ENCODE peak calls at places on chromosome 10, in five cellular contexts. One of them, this sample, is unnamed.

GRCh38 chr10:75220258-75220657 is 9.7 kb downstream of the VDAC2 start:
- DNase-seq in naive thymus-derived CD4-positive, alpha-beta T cell: no peak
- DNase-seq in CD4-positive, CD25-positive, alpha-beta regulatory T cell: no peak
- DNase-seq in CD8-positive, alpha-beta memory T cell: no peak
- DNase-seq in fibroblast of lung: no peak
- DNase-seq in this sample: no peak

GRCh38 chr10:131972474-131973071 is 9.2 kb downstream of the BNIP3 start:
- DNase-seq in fibroblast of lung: peak; percentile 30
- DNase-seq in naive thymus-derived CD4-positive, alpha-beta T cell: no peak
- DNase-seq in CD8-positive, alpha-beta memory T cell: peak; percentile 53
- DNase-seq in CD4-positive, CD25-positive, alpha-beta regulatory T cell: peak; percentile 11
- DNase-seq in this sample: peak; percentile 92

GRCh38 chr10:120423350-120424197 is 33.5 kb upstream of the PLPP4 start:
- DNase-seq in fibroblast of lung: peak; percentile 98
- DNase-seq in CD8-positive, alpha-beta memory T cell: no peak
- DNase-seq in naive thymus-derived CD4-positive, alpha-beta T cell: no peak
- DNase-seq in CD4-positive, CD25-positive, alpha-beta regulatory T cell: no peak
- DNase-seq in this sample: peak; percentile 72

GRCh38 chr10:30188567-30189253 is 129.3 kb upstream of the JCAD start:
- DNase-seq in naive thymus-derived CD4-positive, alpha-beta T cell: no peak
- DNase-seq in fibroblast of lung: no peak
- DNase-seq in CD8-positive, alpha-beta memory T cell: no peak
- DNase-seq in CD4-positive, CD25-positive, alpha-beta regulatory T cell: no peak
- DNase-seq in this sample: no peak

GRCh38 chr10:73601486-73601921 is 10.4 kb upstream of the USP54 start:
- DNase-seq in fibroblast of lung: peak; percentile 72
- DNase-seq in CD8-positive, alpha-beta memory T cell: no peak
- DNase-seq in naive thymus-derived CD4-positive, alpha-beta T cell: no peak
- DNase-seq in CD4-positive, CD25-positive, alpha-beta regulatory T cell: no peak
- DNase-seq in this sample: no peak

GRCh38 chr10:33381897-33382578 is 47.6 kb upstream of the NRP1 start:
- DNase-seq in fibroblast of lung: peak; percentile 73
- DNase-seq in CD8-positive, alpha-beta memory T cell: no peak
- DNase-seq in naive thymus-derived CD4-positive, alpha-beta T cell: no peak
- DNase-seq in CD4-positive, CD25-positive, alpha-beta regulatory T cell: no peak
- DNase-seq in this sample: peak; percentile 18

GRCh38 chr10:60480865-60481563 is 91.3 kb upstream of the ANK3 start:
- DNase-seq in fibroblast of lung: peak; percentile 91
- DNase-seq in CD8-positive, alpha-beta memory T cell: no peak
- DNase-seq in CD4-positive, CD25-positive, alpha-beta regulatory T cell: no peak
- DNase-seq in naive thymus-derived CD4-positive, alpha-beta T cell: no peak
- DNase-seq in this sample: peak; percentile 82

GRCh38 chr10:63798599-63799498 is 277.6 kb downstream of the REEP3 start:
- DNase-seq in fibroblast of lung: peak; percentile 98
- DNase-seq in naive thymus-derived CD4-positive, alpha-beta T cell: no peak
- DNase-seq in CD8-positive, alpha-beta memory T cell: no peak
- DNase-seq in CD4-positive, CD25-positive, alpha-beta regulatory T cell: no peak
- DNase-seq in this sample: peak; percentile 94

GRCh38 chr10:74223755-74224530 is 72.9 kb downstream of the ADK start:
- DNase-seq in fibroblast of lung: peak; percentile 84
- DNase-seq in CD4-positive, CD25-positive, alpha-beta regulatory T cell: no peak
- DNase-seq in CD8-positive, alpha-beta memory T cell: no peak
- DNase-seq in naive thymus-derived CD4-positive, alpha-beta T cell: no peak
- DNase-seq in this sample: peak; percentile 39

GRCh38 chr10:79049931-79050895 is 18.6 kb upstream of the ZMIZ1 start:
- DNase-seq in CD8-positive, alpha-beta memory T cell: no peak
- DNase-seq in fibroblast of lung: peak; percentile 38
- DNase-seq in CD4-positive, CD25-positive, alpha-beta regulatory T cell: no peak
- DNase-seq in naive thymus-derived CD4-positive, alpha-beta T cell: no peak
- DNase-seq in this sample: peak; percentile 80

GRCh38 chr10:43259248-43259980 is 7.5 kb downstream of the RASGEF1A start:
- DNase-seq in naive thymus-derived CD4-positive, alpha-beta T cell: no peak
- DNase-seq in CD4-positive, CD25-positive, alpha-beta regulatory T cell: no peak
- DNase-seq in CD8-positive, alpha-beta memory T cell: no peak
- DNase-seq in fibroblast of lung: no peak
- DNase-seq in this sample: peak; percentile 85

GRCh38 chr10:8331896-8332729 is 277.6 kb downstream of the GATA3 start:
- DNase-seq in CD4-positive, CD25-positive, alpha-beta regulatory T cell: peak; percentile 79
- DNase-seq in fibroblast of lung: peak; percentile 80
- DNase-seq in CD8-positive, alpha-beta memory T cell: peak; percentile 96
- DNase-seq in naive thymus-derived CD4-positive, alpha-beta T cell: peak; percentile 78
- DNase-seq in this sample: peak; percentile 47

GRCh38 chr10:34333513-34333912 is 481.6 kb downstream of the PARD3 start:
- DNase-seq in naive thymus-derived CD4-positive, alpha-beta T cell: no peak
- DNase-seq in fibroblast of lung: peak; percentile 43
- DNase-seq in CD8-positive, alpha-beta memory T cell: no peak
- DNase-seq in CD4-positive, CD25-positive, alpha-beta regulatory T cell: no peak
- DNase-seq in this sample: no peak

GRCh38 chr10:27723436-27723835 is 22.2 kb downstream of the MKX start:
- DNase-seq in naive thymus-derived CD4-positive, alpha-beta T cell: no peak
- DNase-seq in fibroblast of lung: peak; percentile 75
- DNase-seq in CD4-positive, CD25-positive, alpha-beta regulatory T cell: no peak
- DNase-seq in CD8-positive, alpha-beta memory T cell: no peak
- DNase-seq in this sample: peak; percentile 69

GRCh38 chr10:44352316-44353127 is 32.4 kb downstream of the CXCL12 start:
- DNase-seq in CD8-positive, alpha-beta memory T cell: no peak
- DNase-seq in naive thymus-derived CD4-positive, alpha-beta T cell: no peak
- DNase-seq in fibroblast of lung: peak; percentile 66
- DNase-seq in CD4-positive, CD25-positive, alpha-beta regulatory T cell: no peak
- DNase-seq in this sample: peak; percentile 91

GRCh38 chr10:120735773-120736371 is 115.3 kb upstream of the WDR11 start:
- DNase-seq in CD4-positive, CD25-positive, alpha-beta regulatory T cell: no peak
- DNase-seq in naive thymus-derived CD4-positive, alpha-beta T cell: no peak
- DNase-seq in fibroblast of lung: peak; percentile 21
- DNase-seq in CD8-positive, alpha-beta memory T cell: no peak
- DNase-seq in this sample: no peak

GRCh38 chr10:82628373-82628772 is 753.4 kb downstream of the NRG3 start:
- DNase-seq in CD8-positive, alpha-beta memory T cell: no peak
- DNase-seq in fibroblast of lung: no peak
- DNase-seq in naive thymus-derived CD4-positive, alpha-beta T cell: no peak
- DNase-seq in CD4-positive, CD25-positive, alpha-beta regulatory T cell: no peak
- DNase-seq in this sample: no peak

GRCh38 chr10:131698232-131698631 is 202.6 kb upstream of the PPP2R2D start:
- DNase-seq in fibroblast of lung: no peak
- DNase-seq in naive thymus-derived CD4-positive, alpha-beta T cell: no peak
- DNase-seq in CD8-positive, alpha-beta memory T cell: no peak
- DNase-seq in CD4-positive, CD25-positive, alpha-beta regulatory T cell: no peak
- DNase-seq in this sample: peak; percentile 66

GRCh38 chr10:78432582-78432981 is 398.9 kb downstream of the RPS24 start:
- DNase-seq in naive thymus-derived CD4-positive, alpha-beta T cell: no peak
- DNase-seq in CD8-positive, alpha-beta memory T cell: no peak
- DNase-seq in fibroblast of lung: no peak
- DNase-seq in CD4-positive, CD25-positive, alpha-beta regulatory T cell: no peak
- DNase-seq in this sample: no peak

GRCh38 chr10:72418679-72419078 is 64.0 kb upstream of the DNAJB12 start:
- DNase-seq in CD4-positive, CD25-positive, alpha-beta regulatory T cell: no peak
- DNase-seq in naive thymus-derived CD4-positive, alpha-beta T cell: no peak
- DNase-seq in CD8-positive, alpha-beta memory T cell: no peak
- DNase-seq in fibroblast of lung: no peak
- DNase-seq in this sample: no peak

GRCh38 chr10:2861632-2862210 is 205.6 kb upstream of the PFKP start:
- DNase-seq in naive thymus-derived CD4-positive, alpha-beta T cell: no peak
- DNase-seq in fibroblast of lung: no peak
- DNase-seq in CD4-positive, CD25-positive, alpha-beta regulatory T cell: no peak
- DNase-seq in CD8-positive, alpha-beta memory T cell: no peak
- DNase-seq in this sample: no peak

GRCh38 chr10:93620925-93621324 is 8.6 kb downstream of the PDE6C start:
- DNase-seq in CD4-positive, CD25-positive, alpha-beta regulatory T cell: no peak
- DNase-seq in fibroblast of lung: no peak
- DNase-seq in CD8-positive, alpha-beta memory T cell: no peak
- DNase-seq in naive thymus-derived CD4-positive, alpha-beta T cell: no peak
- DNase-seq in this sample: no peak

GRCh38 chr10:91758303-91759146 is 39.7 kb upstream of the TNKS2 start:
- DNase-seq in CD8-positive, alpha-beta memory T cell: peak; percentile 55
- DNase-seq in naive thymus-derived CD4-positive, alpha-beta T cell: no peak
- DNase-seq in fibroblast of lung: peak; percentile 63
- DNase-seq in CD4-positive, CD25-positive, alpha-beta regulatory T cell: no peak
- DNase-seq in this sample: no peak

GRCh38 chr10:93300518-93300917 is 181.6 kb downstream of the MYOF start:
- DNase-seq in fibroblast of lung: no peak
- DNase-seq in CD8-positive, alpha-beta memory T cell: no peak
- DNase-seq in CD4-positive, CD25-positive, alpha-beta regulatory T cell: no peak
- DNase-seq in naive thymus-derived CD4-positive, alpha-beta T cell: no peak
- DNase-seq in this sample: no peak

GRCh38 chr10:132429281-132430230 is 32.6 kb downstream of the PWWP2B start:
- DNase-seq in fibroblast of lung: no peak
- DNase-seq in CD8-positive, alpha-beta memory T cell: no peak
- DNase-seq in CD4-positive, CD25-positive, alpha-beta regulatory T cell: no peak
- DNase-seq in naive thymus-derived CD4-positive, alpha-beta T cell: no peak
- DNase-seq in this sample: no peak

GRCh38 chr10:5528989-5529701 is 4.4 kb downstream of the CALML3 start:
- DNase-seq in naive thymus-derived CD4-positive, alpha-beta T cell: no peak
- DNase-seq in fibroblast of lung: no peak
- DNase-seq in CD4-positive, CD25-positive, alpha-beta regulatory T cell: no peak
- DNase-seq in CD8-positive, alpha-beta memory T cell: no peak
- DNase-seq in this sample: peak; percentile 65

GRCh38 chr10:91034494-91035157 is 113.7 kb upstream of the ANKRD1 start:
- DNase-seq in CD8-positive, alpha-beta memory T cell: no peak
- DNase-seq in naive thymus-derived CD4-positive, alpha-beta T cell: no peak
- DNase-seq in fibroblast of lung: peak; percentile 70
- DNase-seq in CD4-positive, CD25-positive, alpha-beta regulatory T cell: no peak
- DNase-seq in this sample: no peak

GRCh38 chr10:20633721-20634120 is 263.4 kb downstream of the NEBL start:
- DNase-seq in naive thymus-derived CD4-positive, alpha-beta T cell: no peak
- DNase-seq in CD4-positive, CD25-positive, alpha-beta regulatory T cell: no peak
- DNase-seq in fibroblast of lung: no peak
- DNase-seq in CD8-positive, alpha-beta memory T cell: no peak
- DNase-seq in this sample: no peak

GRCh38 chr10:110629680-110630191 is 14.4 kb upstream of the RBM20 start:
- DNase-seq in naive thymus-derived CD4-positive, alpha-beta T cell: no peak
- DNase-seq in CD8-positive, alpha-beta memory T cell: no peak
- DNase-seq in fibroblast of lung: peak; percentile 93
- DNase-seq in CD4-positive, CD25-positive, alpha-beta regulatory T cell: no peak
- DNase-seq in this sample: no peak

GRCh38 chr10:52313350-52314006 is 603 bp upstream of the DKK1 start:
- DNase-seq in CD8-positive, alpha-beta memory T cell: no peak
- DNase-seq in CD4-positive, CD25-positive, alpha-beta regulatory T cell: no peak
- DNase-seq in fibroblast of lung: no peak
- DNase-seq in naive thymus-derived CD4-positive, alpha-beta T cell: no peak
- DNase-seq in this sample: peak; percentile 89

GRCh38 chr10:58909881-58910280 is 266.6 kb upstream of the PHYHIPL start:
- DNase-seq in CD4-positive, CD25-positive, alpha-beta regulatory T cell: no peak
- DNase-seq in naive thymus-derived CD4-positive, alpha-beta T cell: no peak
- DNase-seq in fibroblast of lung: no peak
- DNase-seq in CD8-positive, alpha-beta memory T cell: no peak
- DNase-seq in this sample: peak; percentile 56

GRCh38 chr10:36574212-36574611 is 551.2 kb upstream of the ANKRD30A start:
- DNase-seq in fibroblast of lung: peak; percentile 57
- DNase-seq in CD8-positive, alpha-beta memory T cell: no peak
- DNase-seq in CD4-positive, CD25-positive, alpha-beta regulatory T cell: no peak
- DNase-seq in naive thymus-derived CD4-positive, alpha-beta T cell: no peak
- DNase-seq in this sample: no peak

GRCh38 chr10:92153-92552 is 43.1 kb upstream of the TUBB8 start:
- DNase-seq in fibroblast of lung: no peak
- DNase-seq in CD8-positive, alpha-beta memory T cell: no peak
- DNase-seq in naive thymus-derived CD4-positive, alpha-beta T cell: no peak
- DNase-seq in CD4-positive, CD25-positive, alpha-beta regulatory T cell: no peak
- DNase-seq in this sample: no peak

GRCh38 chr10:69579661-69580060 is 6.4 kb upstream of the NEUROG3 start:
- DNase-seq in CD8-positive, alpha-beta memory T cell: no peak
- DNase-seq in naive thymus-derived CD4-positive, alpha-beta T cell: no peak
- DNase-seq in fibroblast of lung: no peak
- DNase-seq in CD4-positive, CD25-positive, alpha-beta regulatory T cell: no peak
- DNase-seq in this sample: no peak

GRCh38 chr10:28139138-28139537 is 140.3 kb upstream of the ODAD2 start:
- DNase-seq in CD4-positive, CD25-positive, alpha-beta regulatory T cell: no peak
- DNase-seq in CD8-positive, alpha-beta memory T cell: no peak
- DNase-seq in naive thymus-derived CD4-positive, alpha-beta T cell: no peak
- DNase-seq in fibroblast of lung: peak; percentile 73
- DNase-seq in this sample: no peak

GRCh38 chr10:71244638-71245419 is 32.5 kb downstream of the UNC5B start:
- DNase-seq in CD8-positive, alpha-beta memory T cell: no peak
- DNase-seq in fibroblast of lung: peak; percentile 76
- DNase-seq in CD4-positive, CD25-positive, alpha-beta regulatory T cell: no peak
- DNase-seq in naive thymus-derived CD4-positive, alpha-beta T cell: no peak
- DNase-seq in this sample: peak; percentile 94
- H3K4me1 ChIP-seq in CD8-positive, alpha-beta memory T cell: no peaks in the 10 kb centered on the region
- H3K4me1 ChIP-seq in fibroblast of lung: peaks cover 25% of the 10 kb centered on the region
- H3K4me1 ChIP-seq in CD4-positive, CD25-positive, alpha-beta regulatory T cell: no peaks in the 10 kb centered on the region
- H3K4me1 ChIP-seq in naive thymus-derived CD4-positive, alpha-beta T cell: no peaks in the 10 kb centered on the region
- H3K4me1 ChIP-seq in this sample: peaks cover 60% of the 10 kb centered on the region

GRCh38 chr10:122142652-122143237 is 128.4 kb upstream of the BTBD16 start:
- DNase-seq in CD4-positive, CD25-positive, alpha-beta regulatory T cell: no peak
- DNase-seq in naive thymus-derived CD4-positive, alpha-beta T cell: no peak
- DNase-seq in CD8-positive, alpha-beta memory T cell: no peak
- DNase-seq in fibroblast of lung: no peak
- DNase-seq in this sample: peak; percentile 80

GRCh38 chr10:122147731-122148130 is 123.4 kb upstream of the BTBD16 start:
- DNase-seq in CD8-positive, alpha-beta memory T cell: no peak
- DNase-seq in naive thymus-derived CD4-positive, alpha-beta T cell: no peak
- DNase-seq in fibroblast of lung: peak; percentile 80
- DNase-seq in CD4-positive, CD25-positive, alpha-beta regulatory T cell: no peak
- DNase-seq in this sample: no peak

GRCh38 chr10:122144199-122144598 is 126.9 kb upstream of the BTBD16 start:
- DNase-seq in CD8-positive, alpha-beta memory T cell: no peak
- DNase-seq in CD4-positive, CD25-positive, alpha-beta regulatory T cell: no peak
- DNase-seq in fibroblast of lung: no peak
- DNase-seq in naive thymus-derived CD4-positive, alpha-beta T cell: no peak
- DNase-seq in this sample: no peak

GRCh38 chr10:122143238-122143841 is 127.8 kb upstream of the BTBD16 start:
- DNase-seq in fibroblast of lung: no peak
- DNase-seq in naive thymus-derived CD4-positive, alpha-beta T cell: no peak
- DNase-seq in CD4-positive, CD25-positive, alpha-beta regulatory T cell: no peak
- DNase-seq in CD8-positive, alpha-beta memory T cell: no peak
- DNase-seq in this sample: peak; percentile 11

GRCh38 chr10:122145113-122145512 is 126.0 kb upstream of the BTBD16 start:
- DNase-seq in CD8-positive, alpha-beta memory T cell: no peak
- DNase-seq in naive thymus-derived CD4-positive, alpha-beta T cell: no peak
- DNase-seq in CD4-positive, CD25-positive, alpha-beta regulatory T cell: no peak
- DNase-seq in fibroblast of lung: no peak
- DNase-seq in this sample: no peak
- H3K4me1 ChIP-seq in CD8-positive, alpha-beta memory T cell: no peaks in the 10 kb centered on the region
- H3K4me1 ChIP-seq in naive thymus-derived CD4-positive, alpha-beta T cell: no peaks in the 10 kb centered on the region
- H3K4me1 ChIP-seq in CD4-positive, CD25-positive, alpha-beta regulatory T cell: no peaks in the 10 kb centered on the region
- H3K4me1 ChIP-seq in fibroblast of lung: peaks cover 46% of the 10 kb centered on the region
- H3K4me1 ChIP-seq in this sample: peaks cover 39% of the 10 kb centered on the region

DNA sequence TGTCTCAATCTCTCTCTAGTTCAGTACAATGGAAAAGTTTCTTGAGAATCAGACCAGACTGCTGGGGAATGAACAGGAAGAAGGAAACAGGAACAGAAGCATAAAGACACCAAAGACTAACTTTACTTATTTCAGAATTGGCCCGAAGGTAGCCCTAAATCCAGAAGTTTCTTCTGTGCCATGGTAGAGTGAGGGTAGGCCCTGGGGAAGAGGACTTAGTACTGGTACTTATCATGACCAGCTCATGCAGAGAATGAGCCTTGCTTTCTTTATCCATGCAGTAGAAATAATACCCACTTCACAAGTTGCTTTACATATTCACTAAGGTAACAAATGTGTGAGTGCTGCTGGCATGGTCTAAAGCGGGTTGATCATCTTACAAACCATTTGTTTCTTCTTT is 153.8 kb downstream of the CELF2 start:
- DNase-seq in CD4-positive, CD25-positive, alpha-beta regulatory T cell: no peak
- DNase-seq in naive thymus-derived CD4-positive, alpha-beta T cell: no peak
- DNase-seq in CD8-positive, alpha-beta memory T cell: no peak
- DNase-seq in fibroblast of lung: no peak
- DNase-seq in this sample: no peak
- H3K4me1 ChIP-seq in CD4-positive, CD25-positive, alpha-beta regulatory T cell: peaks cover 92% of the 10 kb centered on the region
- H3K4me1 ChIP-seq in naive thymus-derived CD4-positive, alpha-beta T cell: peaks cover 68% of the 10 kb centered on the region
- H3K4me1 ChIP-seq in CD8-positive, alpha-beta memory T cell: peaks cover 83% of the 10 kb centered on the region
- H3K4me1 ChIP-seq in fibroblast of lung: no peaks in the 10 kb centered on the region
- H3K4me1 ChIP-seq in this sample: no peaks in the 10 kb centered on the region

GRCh38 chr10:106707657-106708056 is 456.8 kb downstream of the SORCS1 start:
- DNase-seq in CD4-positive, CD25-positive, alpha-beta regulatory T cell: no peak
- DNase-seq in CD8-positive, alpha-beta memory T cell: no peak
- DNase-seq in naive thymus-derived CD4-positive, alpha-beta T cell: no peak
- DNase-seq in fibroblast of lung: no peak
- DNase-seq in this sample: no peak
- H3K4me1 ChIP-seq in CD4-positive, CD25-positive, alpha-beta regulatory T cell: no peaks in the 10 kb centered on the region
- H3K4me1 ChIP-seq in CD8-positive, alpha-beta memory T cell: no peaks in the 10 kb centered on the region
- H3K4me1 ChIP-seq in naive thymus-derived CD4-positive, alpha-beta T cell: no peaks in the 10 kb centered on the region
- H3K4me1 ChIP-seq in fibroblast of lung: no peaks in the 10 kb centered on the region
- H3K4me1 ChIP-seq in this sample: no peaks in the 10 kb centered on the region